ENCODE peak calls at places on chromosomes 7 and 10, in seven cellular contexts. One of them, this sample, is unnamed.
A peak's percentile ranks its signal among the peaks of the same experiment; 100 is the strongest.

GRCh38 chr10:52334595-52334994 is 20.5 kb downstream of the DKK1 start:
- DNase-seq in A549: peak; percentile 33
- DNase-seq in HFF-Myc: no peak
- DNase-seq in GM23338: no peak
- DNase-seq in fibroblast of lung: peak; percentile 64
- DNase-seq in WERI-Rb-1: no peak
- DNase-seq in B cell: no peak
- DNase-seq in this sample: no peak

GRCh38 chr10:24597426-24597825 is 126.3 kb downstream of the ARHGAP21 start:
- DNase-seq in A549: no peak
- DNase-seq in HFF-Myc: no peak
- DNase-seq in GM23338: no peak
- DNase-seq in fibroblast of lung: no peak
- DNase-seq in WERI-Rb-1: no peak
- DNase-seq in B cell: no peak
- DNase-seq in this sample: no peak

GRCh38 chr7:105594034-105594433 is 12.7 kb upstream of the EFCAB10 start:
- DNase-seq in A549: no peak
- DNase-seq in HFF-Myc: no peak
- DNase-seq in GM23338: peak; percentile 48
- DNase-seq in fibroblast of lung: no peak
- DNase-seq in WERI-Rb-1: peak; percentile 68
- DNase-seq in B cell: no peak
- DNase-seq in this sample: no peak

GRCh38 chr7:94374231-94374630 is 20.5 kb upstream of the COL1A2 start:
- DNase-seq in A549: no peak
- DNase-seq in HFF-Myc: peak; percentile 69
- DNase-seq in GM23338: peak; percentile 55
- DNase-seq in fibroblast of lung: peak; percentile 95
- DNase-seq in WERI-Rb-1: peak; percentile 75
- DNase-seq in B cell: no peak
- DNase-seq in this sample: no peak

GRCh38 chr10:100025528-100026070 is 15.9 kb upstream of the DNMBP start:
- DNase-seq in A549: no peak
- DNase-seq in HFF-Myc: no peak
- DNase-seq in GM23338: no peak
- DNase-seq in fibroblast of lung: no peak
- DNase-seq in WERI-Rb-1: no peak
- DNase-seq in B cell: no peak
- DNase-seq in this sample: no peak

GRCh38 chr7:98870071-98870651 is 347 bp upstream of the TMEM130 start:
- DNase-seq in A549: peak; percentile 47
- DNase-seq in HFF-Myc: no peak
- DNase-seq in GM23338: peak; percentile 88
- DNase-seq in fibroblast of lung: peak; percentile 55
- DNase-seq in WERI-Rb-1: peak; percentile 66
- DNase-seq in B cell: peak; percentile 83
- DNase-seq in this sample: peak; percentile 51

GRCh38 chr10:127600479-127600878 is 51.4 kb downstream of the NPS start:
- DNase-seq in A549: no peak
- DNase-seq in HFF-Myc: no peak
- DNase-seq in GM23338: peak; percentile 78
- DNase-seq in fibroblast of lung: no peak
- DNase-seq in WERI-Rb-1: no peak
- DNase-seq in B cell: no peak
- DNase-seq in this sample: no peak

GRCh38 chr7:10034843-10035556 is 938.7 kb upstream of the PHF14 start:
- DNase-seq in A549: no peak
- DNase-seq in HFF-Myc: no peak
- DNase-seq in GM23338: peak; percentile 6
- DNase-seq in fibroblast of lung: peak; percentile 1
- DNase-seq in WERI-Rb-1: no peak
- DNase-seq in B cell: no peak
- DNase-seq in this sample: no peak

GRCh38 chr7:159198016-159198724 is 53.5 kb upstream of the VIPR2 start:
- DNase-seq in A549: no peak
- DNase-seq in HFF-Myc: no peak
- DNase-seq in GM23338: no peak
- DNase-seq in fibroblast of lung: no peak
- DNase-seq in WERI-Rb-1: no peak
- DNase-seq in B cell: no peak
- DNase-seq in this sample: no peak

GRCh38 chr10:47058303-47058702 is 147.1 kb downstream of the PTPN20 start:
- DNase-seq in A549: no peak
- DNase-seq in HFF-Myc: no peak
- DNase-seq in GM23338: no peak
- DNase-seq in fibroblast of lung: no peak
- DNase-seq in WERI-Rb-1: no peak
- DNase-seq in B cell: no peak
- DNase-seq in this sample: no peak

GRCh38 chr7:11212080-11212711 is 238.5 kb downstream of the PHF14 start:
- DNase-seq in A549: peak; percentile 75
- DNase-seq in HFF-Myc: peak; percentile 51
- DNase-seq in GM23338: peak; percentile 88
- DNase-seq in fibroblast of lung: peak; percentile 48
- DNase-seq in WERI-Rb-1: peak; percentile 59
- DNase-seq in B cell: peak; percentile 17
- DNase-seq in this sample: peak; percentile 57

GRCh38 chr10:3534433-3534832 is 250.6 kb downstream of the KLF6 start:
- DNase-seq in A549: no peak
- DNase-seq in HFF-Myc: no peak
- DNase-seq in GM23338: no peak
- DNase-seq in fibroblast of lung: peak; percentile 20
- DNase-seq in WERI-Rb-1: no peak
- DNase-seq in B cell: no peak
- DNase-seq in this sample: no peak

GRCh38 chr7:151133266-151133985 is 34.1 kb downstream of the GBX1 start:
- DNase-seq in A549: no peak
- DNase-seq in HFF-Myc: no peak
- DNase-seq in GM23338: no peak
- DNase-seq in fibroblast of lung: no peak
- DNase-seq in WERI-Rb-1: no peak
- DNase-seq in B cell: peak; percentile 9
- DNase-seq in this sample: no peak

GRCh38 chr7:139358541-139359365 is 941 bp upstream of the LUC7L2 start:
- DNase-seq in A549: peak; percentile 67
- DNase-seq in HFF-Myc: no peak
- DNase-seq in GM23338: peak; percentile 65
- DNase-seq in fibroblast of lung: peak; percentile 25
- DNase-seq in WERI-Rb-1: peak; percentile 17
- DNase-seq in B cell: peak; percentile 53
- DNase-seq in this sample: peak; percentile 32

GRCh38 chr10:109972372-109973001 is 35.3 kb upstream of the ADD3 start:
- DNase-seq in A549: no peak
- DNase-seq in HFF-Myc: no peak
- DNase-seq in GM23338: no peak
- DNase-seq in fibroblast of lung: no peak
- DNase-seq in WERI-Rb-1: no peak
- DNase-seq in B cell: no peak
- DNase-seq in this sample: no peak

DNA sequence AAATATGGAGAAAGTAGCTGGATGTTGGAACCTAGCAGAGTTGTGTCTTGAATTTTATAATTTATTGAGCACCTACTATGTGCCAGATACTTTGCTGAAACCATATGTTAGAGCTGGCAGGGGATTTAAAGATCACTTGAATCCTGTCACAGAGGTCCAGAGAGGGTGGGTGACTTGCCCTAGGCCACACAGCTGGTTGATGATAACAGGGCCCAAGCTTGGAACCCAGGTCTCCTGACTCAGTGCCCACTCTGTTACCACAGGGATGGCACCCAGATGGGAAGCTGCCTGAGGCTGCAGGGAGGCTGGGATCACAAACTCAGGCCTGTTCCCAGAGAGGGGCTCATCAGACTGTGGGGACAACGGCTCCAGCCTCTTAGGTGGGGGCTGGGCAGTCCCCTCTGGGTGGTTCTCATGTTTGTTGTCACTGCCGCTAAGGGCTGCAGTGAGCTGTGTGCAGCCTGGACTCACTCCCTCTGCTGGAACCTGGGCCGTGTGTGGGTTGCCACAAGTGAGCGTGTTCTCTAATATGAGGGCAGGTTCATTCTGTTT is 18.6 kb downstream of the GOLGA7B start:
- DNase-seq in A549: no peak
- DNase-seq in HFF-Myc: no peak
- DNase-seq in GM23338: no peak
- DNase-seq in fibroblast of lung: no peak
- DNase-seq in WERI-Rb-1: no peak
- DNase-seq in B cell: no peak
- DNase-seq in this sample: no peak
- TF ChIP-seq CTCF in A549: no peak
- TF ChIP-seq CTCF in HFF-Myc: no peak
- TF ChIP-seq CTCF in GM23338: no peak
- TF ChIP-seq CTCF in fibroblast of lung: no peak
- TF ChIP-seq CTCF in WERI-Rb-1: no peak
- TF ChIP-seq CTCF in B cell: no peak
- TF ChIP-seq CTCF in this sample: no peak

GRCh38 chr10:19412531-19412930 is 363.9 kb downstream of the MALRD1 start:
- DNase-seq in A549: peak; percentile 18
- DNase-seq in HFF-Myc: no peak
- DNase-seq in GM23338: peak; percentile 79
- DNase-seq in fibroblast of lung: peak; percentile 31
- DNase-seq in WERI-Rb-1: peak; percentile 6
- DNase-seq in B cell: no peak
- DNase-seq in this sample: no peak

GRCh38 chr10:19416164-19416563 is 367.6 kb downstream of the MALRD1 start:
- DNase-seq in A549: no peak
- DNase-seq in HFF-Myc: no peak
- DNase-seq in GM23338: peak; percentile 20
- DNase-seq in fibroblast of lung: no peak
- DNase-seq in WERI-Rb-1: no peak
- DNase-seq in B cell: no peak
- DNase-seq in this sample: no peak

GRCh38 chr10:19408924-19409323 is 360.3 kb downstream of the MALRD1 start:
- DNase-seq in A549: no peak
- DNase-seq in HFF-Myc: no peak
- DNase-seq in GM23338: no peak
- DNase-seq in fibroblast of lung: no peak
- DNase-seq in WERI-Rb-1: no peak
- DNase-seq in B cell: no peak
- DNase-seq in this sample: no peak

GRCh38 chr10:19411119-19411518 is 362.5 kb downstream of the MALRD1 start:
- DNase-seq in A549: no peak
- DNase-seq in HFF-Myc: no peak
- DNase-seq in GM23338: no peak
- DNase-seq in fibroblast of lung: no peak
- DNase-seq in WERI-Rb-1: no peak
- DNase-seq in B cell: no peak
- DNase-seq in this sample: no peak
- TF ChIP-seq CTCF in A549: no peak
- TF ChIP-seq CTCF in HFF-Myc: no peak
- TF ChIP-seq CTCF in GM23338: no peak
- TF ChIP-seq CTCF in fibroblast of lung: no peak
- TF ChIP-seq CTCF in WERI-Rb-1: no peak
- TF ChIP-seq CTCF in B cell: no peak
- TF ChIP-seq CTCF in this sample: no peak

DNA sequence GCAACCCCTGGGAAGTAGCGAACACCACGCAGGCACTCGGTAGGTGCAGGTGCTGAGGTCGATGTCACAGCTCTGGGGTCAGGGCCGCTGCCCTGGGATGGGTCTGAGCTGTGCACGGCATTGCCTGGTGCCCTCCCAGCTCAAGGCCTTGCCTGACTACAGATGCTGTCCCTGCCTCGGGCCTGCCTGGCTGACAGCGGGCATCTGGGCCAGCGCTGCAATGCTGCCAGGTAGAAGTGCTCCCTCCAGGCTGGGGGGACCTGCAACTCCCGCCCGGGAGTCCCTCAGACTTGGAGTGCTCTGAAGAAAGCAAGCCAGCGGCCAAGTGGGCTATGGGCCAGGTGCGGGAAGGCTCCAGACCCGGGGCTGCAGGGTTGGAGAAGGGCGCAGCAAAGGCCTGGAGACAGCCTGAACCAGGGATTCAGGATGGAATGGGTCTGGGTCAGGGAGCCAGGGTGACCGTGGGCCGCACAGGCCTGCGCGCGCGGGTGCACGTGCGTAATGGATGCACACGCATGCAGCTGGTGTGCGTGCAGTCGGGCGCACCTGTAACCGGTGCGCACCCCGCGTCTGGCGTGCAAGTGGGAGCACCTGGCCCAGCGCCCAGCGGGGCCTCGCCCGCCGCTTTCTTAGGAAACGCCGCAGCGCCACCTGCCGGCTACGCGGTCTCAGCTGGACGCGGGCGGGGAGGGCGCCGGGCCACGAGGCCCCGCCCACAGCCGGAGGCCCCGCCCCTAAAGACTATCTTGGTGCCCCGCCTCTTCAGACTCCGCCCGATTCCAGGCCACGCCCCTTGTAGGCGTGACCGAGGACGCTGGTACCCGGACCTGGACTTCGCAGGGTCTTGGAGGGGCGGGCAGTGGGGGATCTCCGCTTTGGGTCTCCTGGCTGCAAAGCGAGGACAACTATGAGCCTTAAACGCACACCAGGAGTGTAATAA is 46.7 kb downstream of the MICALL2 start:
- DNase-seq in A549: peak; percentile 88
- DNase-seq in HFF-Myc: peak; percentile 29
- DNase-seq in GM23338: peak; percentile 93
- DNase-seq in fibroblast of lung: peak; percentile 63
- DNase-seq in WERI-Rb-1: peak; percentile 79
- DNase-seq in B cell: peak; percentile 92
- DNase-seq in this sample: peak; percentile 96
- TF ChIP-seq CTCF in A549: peak; percentile 98
- TF ChIP-seq CTCF in HFF-Myc: peak; percentile 82
- TF ChIP-seq CTCF in GM23338: peak; percentile 86
- TF ChIP-seq CTCF in fibroblast of lung: peak; percentile 58
- TF ChIP-seq CTCF in WERI-Rb-1: peak; percentile 64
- TF ChIP-seq CTCF in B cell: peak; percentile 71
- TF ChIP-seq CTCF in this sample: peak; percentile 93

GRCh38 chr10:31808258-31809218 is 120.1 kb downstream of the ARHGAP12 start:
- DNase-seq in A549: peak; percentile 56
- DNase-seq in HFF-Myc: peak; percentile 53
- DNase-seq in GM23338: peak; percentile 47
- DNase-seq in fibroblast of lung: peak; percentile 70
- DNase-seq in WERI-Rb-1: no peak
- DNase-seq in B cell: peak; percentile 16
- DNase-seq in this sample: no peak
- TF ChIP-seq CTCF in A549: peak; percentile 81
- TF ChIP-seq CTCF in HFF-Myc: peak; percentile 15
- TF ChIP-seq CTCF in GM23338: peak; percentile 47
- TF ChIP-seq CTCF in fibroblast of lung: no peak
- TF ChIP-seq CTCF in WERI-Rb-1: no peak
- TF ChIP-seq CTCF in B cell: peak; percentile 78
- TF ChIP-seq CTCF in this sample: peak; percentile 49

DNA sequence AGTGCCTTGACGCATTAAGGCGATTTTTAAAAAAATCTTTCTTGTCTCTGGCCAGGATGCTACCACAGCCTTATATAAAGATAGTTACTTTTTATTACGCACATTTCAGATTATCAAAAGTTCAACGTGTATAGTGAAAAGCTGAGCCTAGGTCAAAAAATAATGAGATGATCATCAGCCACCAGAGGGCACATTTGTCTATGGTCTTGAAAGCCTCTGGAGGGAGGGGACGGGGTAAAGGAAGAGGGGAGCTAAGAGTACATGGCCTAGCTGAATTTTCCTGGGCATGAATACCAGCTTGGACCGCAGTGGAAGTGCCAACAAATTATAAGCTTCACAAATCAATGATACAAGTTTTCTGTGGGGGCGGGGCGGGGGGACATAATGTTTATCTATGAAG is 285.9 kb upstream of the SMIM30 start:
- DNase-seq in A549: peak; percentile 9
- DNase-seq in HFF-Myc: no peak
- DNase-seq in GM23338: peak; percentile 76
- DNase-seq in fibroblast of lung: no peak
- DNase-seq in WERI-Rb-1: peak; percentile 29
- DNase-seq in B cell: no peak
- DNase-seq in this sample: no peak
- TF ChIP-seq CTCF in A549: peak; percentile 6
- TF ChIP-seq CTCF in HFF-Myc: peak; percentile 28
- TF ChIP-seq CTCF in GM23338: peak; percentile 80
- TF ChIP-seq CTCF in fibroblast of lung: no peak
- TF ChIP-seq CTCF in WERI-Rb-1: peak; percentile 32
- TF ChIP-seq CTCF in B cell: no peak
- TF ChIP-seq CTCF in this sample: peak; percentile 13